ENCODE peak calls at places on chromosome 1, in seven cellular contexts. G, C, O, R, Y, A and B are unnamed samples.

GRCh38 chr1:29900727-29901126 is 664.4 kb downstream of the PTPRU start:
- DNase-seq in G (no peak), R (no peak), C (peak), A (no peak), Y (no peak), O (no peak), B (no peak)

GRCh38 chr1:233240839-233241682 is 54.5 kb downstream of the PCNX2 start:
- DNase-seq in C (peak), R (peak), A (peak), Y (no peak), G (peak), O (no peak), B (peak)

GRCh38 chr1:165954940-165955339 is 127.5 kb downstream of the UCK2 start:
- DNase-seq in G (peak), C (no peak), O (peak), R (peak), Y (no peak), A (no peak), B (peak)

GRCh38 chr1:205230965-205231364 is 3.2 kb downstream of the TMCC2 start:
- DNase-seq in A (no peak), C (no peak), O (no peak), Y (no peak), G (no peak), R (no peak), B (no peak)

GRCh38 chr1:85278853-85279314 is 2.5 kb upstream of the BCL10 start:
- DNase-seq in A (no peak), R (peak), Y (peak), O (peak), C (peak), G (peak), B (peak)

GRCh38 chr1:224643653-224644052 is 27.5 kb downstream of the CNIH3 start:
- DNase-seq in C (no peak), A (no peak), O (no peak), R (no peak), G (no peak), Y (no peak), B (no peak)

GRCh38 chr1:160171352-160171751 is 19.0 kb upstream of the CASQ1 start:
- DNase-seq in A (no peak), Y (no peak), R (peak), C (no peak), G (peak), O (peak), B (no peak)

GRCh38 chr1:227357229-227358078 is 39.2 kb upstream of the CDC42BPA start:
- DNase-seq in A (no peak), R (peak), C (peak), G (peak), Y (no peak), O (peak), B (peak)

GRCh38 chr1:248873409-248873992 is 14.6 kb upstream of the ZNF692 start:
- DNase-seq in G (peak), A (peak), O (peak), R (peak), C (peak), Y (peak), B (peak)

GRCh38 chr1:10721381-10722321 is 74.8 kb downstream of the CASZ1 start:
- DNase-seq in G (no peak), O (no peak), C (no peak), A (no peak), R (no peak), Y (no peak), B (no peak)